ENCODE peak calls at places on chromosomes 1 and 21, in seven cellular contexts. One of them, this sample, is unnamed.

GRCh38 chr1:161792740-161793139 is 26.6 kb downstream of the ATF6 start:
- DNase-seq in ovary: no peak
- DNase-seq in tibial nerve: peak
- DNase-seq in A549: peak
- DNase-seq in transverse colon: no peak
- DNase-seq in body of pancreas: no peak
- DNase-seq in thyroid gland: no peak
- DNase-seq in this sample: peak

GRCh38 chr1:218811497-218811896 is 362.2 kb upstream of the LYPLAL1 start:
- DNase-seq in ovary: no peak
- DNase-seq in tibial nerve: no peak
- DNase-seq in A549: no peak
- DNase-seq in transverse colon: no peak
- DNase-seq in body of pancreas: no peak
- DNase-seq in thyroid gland: no peak
- DNase-seq in this sample: no peak

GRCh38 chr1:207925210-207925609 is 14.3 kb upstream of the CD34 start:
- DNase-seq in ovary: no peak
- DNase-seq in tibial nerve: no peak
- DNase-seq in A549: no peak
- DNase-seq in transverse colon: no peak
- DNase-seq in body of pancreas: peak
- DNase-seq in thyroid gland: peak
- DNase-seq in this sample: no peak

GRCh38 chr1:212260557-212261342 is 24.5 kb upstream of the PPP2R5A start:
- DNase-seq in ovary: no peak
- DNase-seq in tibial nerve: no peak
- DNase-seq in A549: no peak
- DNase-seq in transverse colon: no peak
- DNase-seq in body of pancreas: peak
- DNase-seq in thyroid gland: no peak
- DNase-seq in this sample: peak

GRCh38 chr21:31426235-31426797 is 82.3 kb upstream of the TIAM1 start:
- DNase-seq in ovary: no peak
- DNase-seq in tibial nerve: no peak
- DNase-seq in A549: no peak
- DNase-seq in transverse colon: no peak
- DNase-seq in body of pancreas: no peak
- DNase-seq in thyroid gland: no peak
- DNase-seq in this sample: no peak

GRCh38 chr21:29800051-29800450 is 139.7 kb downstream of the GRIK1 start:
- DNase-seq in ovary: no peak
- DNase-seq in tibial nerve: no peak
- DNase-seq in A549: no peak
- DNase-seq in transverse colon: no peak
- DNase-seq in body of pancreas: no peak
- DNase-seq in thyroid gland: no peak
- DNase-seq in this sample: no peak

GRCh38 chr1:30919025-30919881 is 10.7 kb upstream of the SDC3 start:
- DNase-seq in ovary: peak
- DNase-seq in tibial nerve: no peak
- DNase-seq in A549: no peak
- DNase-seq in transverse colon: no peak
- DNase-seq in body of pancreas: no peak
- DNase-seq in thyroid gland: peak
- DNase-seq in this sample: peak

GRCh38 chr1:32500387-32501209 is 35.7 kb downstream of the ZBTB8B start:
- DNase-seq in ovary: peak
- DNase-seq in tibial nerve: peak
- DNase-seq in A549: peak
- DNase-seq in transverse colon: peak
- DNase-seq in body of pancreas: peak
- DNase-seq in thyroid gland: peak
- DNase-seq in this sample: peak

GRCh38 chr21:34132202-34132601 is 58.8 kb downstream of the MRPS6 start:
- DNase-seq in ovary: no peak
- DNase-seq in tibial nerve: no peak
- DNase-seq in A549: no peak
- DNase-seq in transverse colon: no peak
- DNase-seq in body of pancreas: no peak
- DNase-seq in thyroid gland: peak
- DNase-seq in this sample: no peak

DNA sequence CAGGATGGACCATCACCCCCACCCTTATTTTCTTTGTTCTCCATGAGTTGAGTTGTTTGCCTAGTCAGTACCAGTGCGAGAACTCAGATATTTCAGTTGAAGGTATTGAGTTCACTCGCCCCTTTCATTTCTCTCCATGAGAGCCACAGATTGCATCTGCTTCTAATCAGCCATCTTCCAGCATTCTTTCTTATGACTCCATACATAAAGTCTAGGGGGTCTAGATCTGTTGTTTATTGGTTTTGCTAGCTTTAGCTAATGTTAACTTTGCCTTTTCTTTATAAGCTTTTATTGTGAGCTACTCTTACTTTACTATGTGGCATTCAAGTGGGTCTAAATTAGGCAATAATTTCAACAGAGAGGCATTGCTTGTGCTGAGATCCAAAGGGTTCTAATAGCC is 71.6 kb upstream of the PDC start:
- DNase-seq in ovary: no peak
- DNase-seq in tibial nerve: no peak
- DNase-seq in A549: no peak
- DNase-seq in transverse colon: no peak
- DNase-seq in body of pancreas: no peak
- DNase-seq in thyroid gland: no peak
- DNase-seq in this sample: peak
- TF ChIP-seq POLR2A in ovary: no peak
- TF ChIP-seq POLR2A in tibial nerve: no peak
- TF ChIP-seq POLR2A in A549: no peak
- TF ChIP-seq POLR2A in transverse colon: no peak
- TF ChIP-seq POLR2A in body of pancreas: no peak
- TF ChIP-seq POLR2A in thyroid gland: no peak
- TF ChIP-seq POLR2A in this sample: no peak

GRCh38 chr1:225825606-225826005 is 15.7 kb downstream of the EPHX1 start:
- DNase-seq in ovary: peak
- DNase-seq in tibial nerve: no peak
- DNase-seq in A549: no peak
- DNase-seq in transverse colon: no peak
- DNase-seq in body of pancreas: no peak
- DNase-seq in thyroid gland: no peak
- DNase-seq in this sample: no peak
- TF ChIP-seq POLR2A in ovary: no peak
- TF ChIP-seq POLR2A in tibial nerve: no peak
- TF ChIP-seq POLR2A in A549: no peak
- TF ChIP-seq POLR2A in transverse colon: no peak
- TF ChIP-seq POLR2A in body of pancreas: no peak
- TF ChIP-seq POLR2A in thyroid gland: no peak
- TF ChIP-seq POLR2A in this sample: no peak

GRCh38 chr1:44239337-44239960 is 26.2 kb downstream of the DMAP1 start:
- DNase-seq in ovary: peak
- DNase-seq in tibial nerve: peak
- DNase-seq in A549: no peak
- DNase-seq in transverse colon: peak
- DNase-seq in body of pancreas: no peak
- DNase-seq in thyroid gland: no peak
- DNase-seq in this sample: peak
- TF ChIP-seq POLR2A in ovary: no peak
- TF ChIP-seq POLR2A in tibial nerve: no peak
- TF ChIP-seq POLR2A in A549: no peak
- TF ChIP-seq POLR2A in transverse colon: no peak
- TF ChIP-seq POLR2A in body of pancreas: no peak
- TF ChIP-seq POLR2A in thyroid gland: no peak
- TF ChIP-seq POLR2A in this sample: no peak

DNA sequence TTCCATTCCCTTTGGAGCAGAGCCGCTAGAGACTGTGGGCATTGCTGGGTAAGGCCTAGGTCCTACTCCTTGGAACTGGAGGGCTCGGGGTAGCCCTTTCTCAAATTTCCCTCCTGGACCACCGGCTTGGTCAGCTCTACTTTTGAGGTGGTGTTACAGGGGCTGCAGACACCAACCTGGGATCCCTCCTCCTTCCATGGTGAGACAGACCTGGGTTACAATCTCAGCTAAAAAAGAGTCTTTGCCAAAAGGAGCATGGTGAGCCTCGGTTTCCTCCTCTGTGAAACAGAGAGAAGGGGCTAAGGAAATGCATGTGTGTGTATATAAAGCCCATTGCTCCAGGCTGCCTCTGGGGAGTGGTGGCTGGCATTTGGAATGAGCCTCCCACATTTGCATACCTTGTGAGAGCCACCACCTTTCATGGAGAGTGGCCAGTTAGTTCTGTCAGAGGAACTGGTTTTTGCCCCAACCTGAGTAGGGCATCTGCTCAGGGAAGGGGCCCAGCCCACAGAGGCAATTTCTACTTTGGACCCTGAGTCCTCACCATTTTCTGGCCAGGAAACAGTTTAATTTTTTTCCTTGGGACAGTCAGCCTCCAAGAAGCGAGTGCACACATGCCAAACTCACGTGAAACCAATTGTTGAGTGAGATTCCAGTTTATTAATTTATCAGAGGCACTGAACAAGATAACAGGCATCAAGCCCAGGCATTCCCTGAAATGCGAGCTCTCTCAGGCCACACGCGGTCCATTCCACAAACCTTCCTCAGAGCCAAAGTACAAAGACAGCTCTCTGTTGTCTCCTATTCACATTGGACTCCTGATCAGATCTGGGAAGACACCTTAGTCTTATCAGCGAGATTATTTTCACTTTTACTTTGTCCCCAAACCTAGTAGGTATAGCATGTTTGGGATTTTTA is 897 bp upstream of the SLC6A9 start:
- DNase-seq in ovary: no peak
- DNase-seq in tibial nerve: no peak
- DNase-seq in A549: no peak
- DNase-seq in transverse colon: peak
- DNase-seq in body of pancreas: peak
- DNase-seq in thyroid gland: no peak
- DNase-seq in this sample: peak
- TF ChIP-seq POLR2A in ovary: no peak
- TF ChIP-seq POLR2A in tibial nerve: no peak
- TF ChIP-seq POLR2A in A549: no peak
- TF ChIP-seq POLR2A in transverse colon: no peak
- TF ChIP-seq POLR2A in body of pancreas: no peak
- TF ChIP-seq POLR2A in thyroid gland: no peak
- TF ChIP-seq POLR2A in this sample: no peak

DNA sequence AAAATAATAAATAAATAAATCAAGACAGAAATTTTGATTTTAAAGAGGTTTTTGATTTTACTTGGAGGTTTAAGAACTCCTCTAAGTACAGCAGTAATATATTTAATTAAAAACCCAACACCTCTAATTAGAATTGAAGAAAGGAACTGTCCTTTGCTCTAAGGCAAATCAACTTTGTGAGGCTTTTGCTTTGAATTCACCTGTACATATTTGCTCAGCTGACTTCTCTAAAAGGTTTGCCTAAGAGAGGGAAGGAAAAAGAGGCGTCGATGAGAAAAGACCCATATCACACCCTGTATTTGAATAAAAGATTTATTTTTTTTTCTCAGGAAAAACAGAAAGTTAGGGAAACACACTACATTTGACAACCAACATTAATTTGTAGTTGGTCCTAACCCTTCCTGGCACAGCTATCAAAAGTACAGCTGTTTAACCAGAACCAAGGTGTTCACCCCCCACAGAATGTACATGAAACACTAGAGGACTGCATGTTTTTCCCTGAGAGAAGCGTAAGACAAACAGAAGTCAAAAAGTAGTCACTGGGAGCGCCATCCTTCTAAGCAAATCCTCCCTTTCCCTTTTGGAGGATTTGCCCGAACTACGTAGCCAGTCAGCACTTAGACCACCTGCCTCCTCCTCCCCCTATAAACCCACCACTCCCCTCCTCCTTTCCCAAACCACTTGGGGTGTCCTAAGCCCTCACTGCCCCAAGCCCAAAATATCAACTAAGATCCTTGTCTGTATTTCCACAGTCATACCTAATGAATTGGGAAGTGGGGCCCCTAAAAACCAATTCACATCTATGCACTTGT is 4.9 kb downstream of the MCL1 start:
- DNase-seq in ovary: no peak
- DNase-seq in tibial nerve: no peak
- DNase-seq in A549: no peak
- DNase-seq in transverse colon: no peak
- DNase-seq in body of pancreas: no peak
- DNase-seq in thyroid gland: no peak
- DNase-seq in this sample: no peak
- TF ChIP-seq POLR2A in ovary: no peak
- TF ChIP-seq POLR2A in tibial nerve: no peak
- TF ChIP-seq POLR2A in A549: no peak
- TF ChIP-seq POLR2A in transverse colon: peak
- TF ChIP-seq POLR2A in body of pancreas: peak
- TF ChIP-seq POLR2A in thyroid gland: no peak
- TF ChIP-seq POLR2A in this sample: peak

GRCh38 chr1:247857069-247857985 is at the start of gene TRIM58:
- DNase-seq in ovary: no peak
- DNase-seq in tibial nerve: no peak
- DNase-seq in A549: no peak
- DNase-seq in transverse colon: peak
- DNase-seq in body of pancreas: peak
- DNase-seq in thyroid gland: peak
- DNase-seq in this sample: no peak
- TF ChIP-seq POLR2A in ovary: no peak
- TF ChIP-seq POLR2A in tibial nerve: no peak
- TF ChIP-seq POLR2A in A549: no peak
- TF ChIP-seq POLR2A in transverse colon: no peak
- TF ChIP-seq POLR2A in body of pancreas: no peak
- TF ChIP-seq POLR2A in thyroid gland: no peak
- TF ChIP-seq POLR2A in this sample: no peak

This sample was measured in IMR-90.